ENCODE peak calls at places on chromosomes 12 and 14, in four cellular contexts. S is A549, L is GM12878, D is K562. M is an unnamed sample.

GRCh38 chr14:55146425-55146824 is 17.4 kb downstream of the LGALS3 start:
- DNase-seq in L (no peak), S (no peak), D (no peak), M (no peak)

GRCh38 chr12:45839917-45840316 is 110.4 kb downstream of the ARID2 start:
- DNase-seq in D (no peak), S (no peak), L (no peak), M (no peak)

GRCh38 chr14:45650754-45651153 is 397.8 kb upstream of the MIS18BP1 start:
- DNase-seq in S (no peak), D (no peak), L (no peak), M (no peak)

GRCh38 chr14:95609398-95609990 is 74.6 kb downstream of the GLRX5 start:
- DNase-seq in L (no peak), S (peak), D (peak), M (peak)

GRCh38 chr14:63470877-63471565 is 72.2 kb downstream of the PPP2R5E start:
- DNase-seq in S (peak), L (peak), D (no peak), M (peak)

GRCh38 chr14:88614218-88614907 is 51.5 kb downstream of the ZC3H14 start:
- DNase-seq in L (no peak), S (no peak), D (no peak), M (no peak)

GRCh38 chr14:50726372-50727107 is 58.4 kb upstream of the SAV1 start:
- DNase-seq in L (no peak), S (no peak), D (no peak), M (no peak)

GRCh38 chr12:48216785-48217184 is 13.7 kb upstream of the OR10AD1 start:
- DNase-seq in L (no peak), D (no peak), S (no peak), M (peak)

GRCh38 chr12:1277905-1278304 is 286.9 kb downstream of the ERC1 start:
- DNase-seq in D (no peak), L (no peak), S (no peak), M (peak)

GRCh38 chr12:57093412-57094193 is 4.7 kb downstream of the NAB2 start:
- DNase-seq in L (no peak), S (peak), D (peak), M (peak)
- TF ChIP-seq MYC in L (no peak), S (no peak), D (peak), M (no peak)

GRCh38 chr14:31682768-31683167 is 121.6 kb downstream of the NUBPL start:
- DNase-seq in L (no peak), S (no peak), D (no peak), M (peak)
- TF ChIP-seq MYC in L (no peak), S (no peak), D (no peak), M (no peak)

GRCh38 chr12:75893758-75894157 is 137.8 kb downstream of the PHLDA1 start:
- DNase-seq in D (no peak), L (no peak), S (no peak), M (no peak)

GRCh38 chr12:75891072-75891471 is 140.5 kb downstream of the PHLDA1 start:
- DNase-seq in D (no peak), S (no peak), L (no peak), M (no peak)

GRCh38 chr12:75890660-75891059 is 140.9 kb downstream of the PHLDA1 start:
- DNase-seq in L (no peak), D (no peak), S (no peak), M (no peak)

GRCh38 chr12:75894965-75895754 is 136.4 kb downstream of the PHLDA1 start:
- DNase-seq in D (no peak), S (no peak), L (no peak), M (no peak)

GRCh38 chr12:75892779-75893408 is 138.7 kb downstream of the PHLDA1 start:
- DNase-seq in D (peak), S (no peak), L (no peak), M (peak)
- TF ChIP-seq MYC in D (peak), S (no peak), L (no peak), M (no peak)

GRCh38 chr12:110698171-110698902 is 9.4 kb upstream of the HVCN1 start:
- DNase-seq in D (peak), S (peak), L (peak), M (peak)
- TF ChIP-seq MYC in D (peak), S (no peak), L (no peak), M (peak)